ENCODE peak calls at places on chromosomes 5 and 9, in seven cellular contexts. T is CD8-positive, alpha-beta memory T cell; O is substantia nigra; A is AG04450; Z is PC-3; G is stimulated activated CD4-positive, alpha-beta T cell treated with anti-CD3 and anti-CD28 coated beads, TNF-alpha, amount 100 ng/mL, for 1 hour; Q is pancreas. F is an unnamed sample.

GRCh38 chr9:130824616-130825015 is 10.4 kb upstream of the ABL1 start:
- DNase-seq in A (no peak), T (no peak), Z (no peak), G (no peak), Q (no peak), O (no peak), F (no peak)

GRCh38 chr5:746258-746761 is 38.2 kb downstream of the ZDHHC11B start:
- DNase-seq in T (no peak), Q (no peak), Z (no peak), A (no peak), O (no peak), G (no peak), F (no peak)

GRCh38 chr5:172789687-172790495 is 18.9 kb upstream of the DUSP1 start:
- DNase-seq in Z (no peak), G (no peak), Q (no peak), O (peak; percentile 40), A (no peak), T (no peak), F (no peak)

GRCh38 chr5:102622244-102622643 is 123.4 kb upstream of the SLCO6A1 start:
- DNase-seq in O (no peak), Z (no peak), A (no peak), G (no peak), Q (no peak), T (no peak), F (no peak)

GRCh38 chr9:101716629-101717028 is 21.8 kb downstream of the GRIN3A start:
- DNase-seq in O (no peak), Q (no peak), G (no peak), T (no peak), Z (no peak), A (no peak), F (no peak)

GRCh38 chr5:34656700-34657549 is 797 bp downstream of the RAI14 start:
- DNase-seq in T (no peak), Q (peak; percentile 9), A (no peak), Z (peak; percentile 21), O (peak; percentile 23), G (no peak), F (peak; percentile 40)

GRCh38 chr5:139925650-139926640 is 117.2 kb downstream of the NRG2 start:
- DNase-seq in T (peak; percentile 11), Z (no peak), Q (no peak), G (no peak), A (no peak), O (no peak), F (no peak)

GRCh38 chr5:96692436-96692835 is 30.3 kb downstream of the CAST start:
- DNase-seq in Q (no peak), G (no peak), A (no peak), T (no peak), Z (no peak), O (no peak), F (peak; percentile 86)

GRCh38 chr5:52788505-52788821 is 747 bp downstream of the ITGA1 start:
- DNase-seq in T (no peak), G (no peak), Z (no peak), Q (no peak), A (no peak), O (no peak), F (no peak)

GRCh38 chr5:148740966-148741742 is 85.3 kb upstream of the ADRB2 start:
- DNase-seq in T (no peak), Z (peak; percentile 96), Q (no peak), A (peak; percentile 72), O (no peak), G (no peak), F (peak; percentile 77)

GRCh38 chr9:121246821-121247511 is 21.0 kb upstream of the GSN start:
- DNase-seq in Q (no peak), Z (no peak), O (no peak), G (no peak), T (no peak), A (peak; percentile 68), F (peak; percentile 30)

GRCh38 chr9:131324736-131325679 is 35.5 kb downstream of the PLPP7 start:
- DNase-seq in Z (no peak), G (no peak), Q (no peak), A (no peak), T (no peak), O (no peak), F (no peak)

GRCh38 chr5:16430349-16431089 is 35.1 kb downstream of the ZNF622 start:
- DNase-seq in O (no peak), T (no peak), Q (no peak), Z (no peak), G (no peak), A (no peak), F (no peak)

GRCh38 chr5:148904440-148904839 is 78.0 kb downstream of the ADRB2 start:
- DNase-seq in Z (no peak), Q (no peak), A (no peak), T (no peak), O (no peak), G (no peak), F (no peak)

F was measured in epithelial cell of esophagus.